ENCODE peak calls at places on chromosome 1, in seven cellular contexts. U is GM12878, O is HepG2, G is SK-N-SH, L is H1, D is GM12892, R is K562. Q is an unnamed sample.

GRCh38 chr1:208233546-208233945 is 10.6 kb downstream of the PLXNA2 start:
- DNase-seq in O (peak; percentile 47), U (no peak), G (no peak), L (no peak), D (no peak), R (no peak), Q (no peak)

GRCh38 chr1:98421098-98421460 is 240.4 kb upstream of the SNX7 start:
- DNase-seq in R (no peak), L (no peak), G (no peak), D (no peak), U (no peak), O (no peak), Q (no peak)

GRCh38 chr1:216766633-216767325 is 43.5 kb upstream of the ESRRG start:
- DNase-seq in O (no peak), U (no peak), L (no peak), G (peak; percentile 6), R (no peak), D (no peak), Q (no peak)

GRCh38 chr1:47875831-47876586 is 121.2 kb downstream of the TRABD2B start:
- DNase-seq in R (no peak), L (no peak), D (no peak), G (no peak), O (peak; percentile 87), U (peak; percentile 2), Q (no peak)

GRCh38 chr1:71047635-71048607 is at the start of gene PTGER3:
- DNase-seq in D (no peak), G (peak; percentile 77), R (peak; percentile 91), O (peak; percentile 42), L (peak; percentile 82), U (no peak), Q (peak; percentile 23)

GRCh38 chr1:84603223-84603622 is 29.0 kb upstream of the CTBS start:
- DNase-seq in G (no peak), U (no peak), R (no peak), O (no peak), D (no peak), L (no peak), Q (no peak)

GRCh38 chr1:227403535-227403934 is 85.2 kb upstream of the CDC42BPA start:
- DNase-seq in O (no peak), L (no peak), R (no peak), D (no peak), G (no peak), U (no peak), Q (no peak)

GRCh38 chr1:25799758-25800537 is at the start of gene SELENON:
- DNase-seq in D (peak; percentile 49), G (peak; percentile 97), O (peak; percentile 20), R (peak; percentile 89), L (peak; percentile 87), U (no peak), Q (no peak)

GRCh38 chr1:93661829-93662474 is 19.7 kb downstream of the BCAR3 start:
- DNase-seq in D (no peak), O (no peak), U (no peak), R (peak; percentile 31), L (no peak), G (no peak), Q (no peak)

GRCh38 chr1:13941315-13941714 is 241.3 kb downstream of the PRDM2 start:
- DNase-seq in G (no peak), D (no peak), U (no peak), O (no peak), R (no peak), L (no peak), Q (no peak)

GRCh38 chr1:80221319-80221718 is 1214.8 kb upstream of the ADGRL4 start:
- DNase-seq in G (no peak), D (no peak), L (no peak), O (no peak), R (no peak), U (no peak), Q (no peak)

GRCh38 chr1:200877839-200878551 is 5.2 kb downstream of the GPR25 start:
- DNase-seq in O (no peak), G (no peak), L (peak; percentile 33), U (peak; percentile 89), R (no peak), D (no peak), Q (no peak)

GRCh38 chr1:58883888-58884482 is 100.1 kb upstream of the JUN start:
- DNase-seq in O (no peak), R (peak; percentile 88), G (no peak), D (no peak), L (no peak), U (no peak), Q (no peak)
- TF ChIP-seq POLR2AphosphoS5 in O (no peak), R (peak; percentile 94), G (no peak), D (no peak), L (no peak), U (no peak), Q (no peak)

GRCh38 chr1:219269171-219269570 is 95.5 kb downstream of the LYPLAL1 start:
- DNase-seq in R (no peak), D (no peak), U (no peak), L (no peak), O (no peak), G (no peak), Q (no peak)

GRCh38 chr1:219265026-219265515 is 91.4 kb downstream of the LYPLAL1 start:
- DNase-seq in U (no peak), L (no peak), O (no peak), G (no peak), R (no peak), D (no peak), Q (no peak)

GRCh38 chr1:219266524-219266923 is 92.8 kb downstream of the LYPLAL1 start:
- DNase-seq in U (no peak), L (no peak), O (no peak), R (no peak), D (no peak), G (no peak), Q (no peak)

GRCh38 chr1:219261454-219261853 is 87.8 kb downstream of the LYPLAL1 start:
- DNase-seq in L (no peak), U (no peak), R (no peak), D (no peak), O (no peak), G (no peak), Q (no peak)

DNA sequence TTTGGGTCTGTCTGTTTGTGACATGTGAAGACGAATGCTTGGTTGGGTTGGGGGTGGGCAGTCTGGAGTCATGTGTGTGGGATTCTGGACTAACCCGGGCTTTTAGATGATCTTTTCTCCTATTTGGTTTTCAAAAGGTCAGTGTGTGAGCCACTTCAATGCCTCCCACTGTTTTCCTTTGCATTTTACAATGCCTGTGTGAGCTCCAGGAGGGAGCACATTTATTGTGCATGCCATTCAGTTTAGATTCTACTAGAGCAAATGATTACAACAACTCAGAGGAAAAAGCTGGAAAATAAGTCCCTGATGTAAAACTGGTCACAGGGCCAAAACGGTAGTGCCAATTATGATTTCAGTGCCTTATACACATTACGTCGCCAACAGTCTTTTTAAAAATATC is 90.9 kb downstream of the LYPLAL1 start:
- DNase-seq in G (no peak), R (no peak), D (no peak), U (no peak), L (no peak), O (peak; percentile 46), Q (no peak)
- TF ChIP-seq TAF1 in G (no peak), R (no peak), D (no peak), U (no peak), L (no peak), O (no peak), Q (no peak)

GRCh38 chr1:61007534-61008364 is 74.6 kb upstream of the NFIA start:
- DNase-seq in G (no peak), D (no peak), L (no peak), R (no peak), O (no peak), U (no peak), Q (no peak)
- TF ChIP-seq POLR2AphosphoS5 in G (no peak), D (no peak), L (no peak), R (no peak), O (no peak), U (no peak), Q (no peak)

GRCh38 chr1:36443297-36443696 is 7.0 kb downstream of the OSCP1 start:
- DNase-seq in D (no peak), R (no peak), G (no peak), U (no peak), L (no peak), O (no peak), Q (no peak)

GRCh38 chr1:36438715-36439114 is 11.5 kb downstream of the OSCP1 start:
- DNase-seq in L (no peak), G (no peak), R (no peak), U (no peak), D (no peak), O (no peak), Q (no peak)

GRCh38 chr1:36436820-36437219 is 13.4 kb downstream of the OSCP1 start:
- DNase-seq in D (no peak), L (no peak), R (no peak), U (no peak), G (no peak), O (peak; percentile 18), Q (no peak)

GRCh38 chr1:36442337-36442736 is 7.9 kb downstream of the OSCP1 start:
- DNase-seq in R (no peak), D (no peak), G (no peak), O (no peak), U (no peak), L (no peak), Q (no peak)

GRCh38 chr1:36440044-36440443 is 10.2 kb downstream of the OSCP1 start:
- DNase-seq in L (no peak), U (no peak), R (no peak), D (no peak), G (no peak), O (no peak), Q (no peak)
- TF ChIP-seq TAF1 in L (no peak), U (no peak), R (no peak), D (no peak), G (no peak), O (no peak), Q (no peak)

GRCh38 chr1:44239961-44240371 is 26.7 kb downstream of the DMAP1 start:
- DNase-seq in U (no peak), O (no peak), R (no peak), G (no peak), D (no peak), L (no peak), Q (no peak)

GRCh38 chr1:44239337-44239960 is 26.2 kb downstream of the DMAP1 start:
- DNase-seq in U (no peak), R (peak; percentile 37), G (peak; percentile 51), L (peak; percentile 63), D (no peak), O (peak; percentile 48), Q (no peak)

GRCh38 chr1:44236873-44237272 is 23.6 kb downstream of the DMAP1 start:
- DNase-seq in L (no peak), O (no peak), R (no peak), G (no peak), U (no peak), D (no peak), Q (no peak)

GRCh38 chr1:44238651-44239050 is 25.4 kb downstream of the DMAP1 start:
- DNase-seq in O (no peak), R (no peak), U (no peak), L (no peak), D (no peak), G (no peak), Q (no peak)

GRCh38 chr1:44237721-44238457 is 24.6 kb downstream of the DMAP1 start:
- DNase-seq in R (peak; percentile 95), L (peak; percentile 91), U (no peak), O (no peak), D (peak; percentile 53), G (peak; percentile 74), Q (peak; percentile 92)
- TF ChIP-seq POLR2AphosphoS5 in R (no peak), L (no peak), U (no peak), O (no peak), D (no peak), G (no peak), Q (no peak)